ENCODE peak calls at places on chromosomes 12 and 14, in seven cellular contexts. One of them, this sample, is unnamed.

GRCh38 chr12:113030875-113031525 is 25.5 kb upstream of the DTX1 start:
- DNase-seq in mammary epithelial cell: peak
- DNase-seq in epithelial cell of esophagus: peak
- DNase-seq in RWPE1: peak
- DNase-seq in mucosa of descending colon: no peak
- DNase-seq in NB4: peak
- DNase-seq in cardiac muscle cell: peak
- DNase-seq in this sample: peak

GRCh38 chr12:122356192-122356635 is 66.3 kb downstream of the CLIP1 start:
- DNase-seq in epithelial cell of esophagus: peak
- DNase-seq in mammary epithelial cell: peak
- DNase-seq in NB4: peak
- DNase-seq in RWPE1: peak
- DNase-seq in cardiac muscle cell: peak
- DNase-seq in mucosa of descending colon: no peak
- DNase-seq in this sample: peak

GRCh38 chr12:109109756-109110350 is 6.5 kb upstream of the ACACB start:
- DNase-seq in RWPE1: no peak
- DNase-seq in mammary epithelial cell: no peak
- DNase-seq in epithelial cell of esophagus: no peak
- DNase-seq in NB4: no peak
- DNase-seq in mucosa of descending colon: no peak
- DNase-seq in cardiac muscle cell: no peak
- DNase-seq in this sample: no peak

GRCh38 chr14:106808907-106809306 is 1282.5 kb downstream of the TMEM121 start:
- DNase-seq in cardiac muscle cell: no peak
- DNase-seq in epithelial cell of esophagus: no peak
- DNase-seq in mammary epithelial cell: no peak
- DNase-seq in mucosa of descending colon: no peak
- DNase-seq in NB4: no peak
- DNase-seq in RWPE1: no peak
- DNase-seq in this sample: no peak

GRCh38 chr12:102946042-102946441 is 11.4 kb upstream of the ASCL1 start:
- DNase-seq in RWPE1: no peak
- DNase-seq in cardiac muscle cell: no peak
- DNase-seq in NB4: no peak
- DNase-seq in mucosa of descending colon: no peak
- DNase-seq in mammary epithelial cell: no peak
- DNase-seq in epithelial cell of esophagus: no peak
- DNase-seq in this sample: no peak

GRCh38 chr14:92729632-92730358 is 18.6 kb downstream of the LGMN start:
- DNase-seq in RWPE1: peak
- DNase-seq in mammary epithelial cell: peak
- DNase-seq in epithelial cell of esophagus: peak
- DNase-seq in NB4: peak
- DNase-seq in cardiac muscle cell: no peak
- DNase-seq in mucosa of descending colon: no peak
- DNase-seq in this sample: no peak

GRCh38 chr12:11580125-11580751 is 69.2 kb upstream of the ETV6 start:
- DNase-seq in mammary epithelial cell: peak
- DNase-seq in RWPE1: peak
- DNase-seq in mucosa of descending colon: no peak
- DNase-seq in cardiac muscle cell: no peak
- DNase-seq in epithelial cell of esophagus: peak
- DNase-seq in NB4: peak
- DNase-seq in this sample: no peak

GRCh38 chr14:95490727-95491451 is 25.6 kb downstream of the SYNE3 start:
- DNase-seq in NB4: no peak
- DNase-seq in RWPE1: peak
- DNase-seq in epithelial cell of esophagus: peak
- DNase-seq in mammary epithelial cell: peak
- DNase-seq in mucosa of descending colon: peak
- DNase-seq in cardiac muscle cell: no peak
- DNase-seq in this sample: no peak

GRCh38 chr12:124464830-124465229 is 102.6 kb downstream of the NCOR2 start:
- DNase-seq in NB4: no peak
- DNase-seq in epithelial cell of esophagus: peak
- DNase-seq in mammary epithelial cell: no peak
- DNase-seq in mucosa of descending colon: peak
- DNase-seq in cardiac muscle cell: no peak
- DNase-seq in RWPE1: no peak
- DNase-seq in this sample: no peak

GRCh38 chr12:11727133-11727664 is 77.7 kb downstream of the ETV6 start:
- DNase-seq in NB4: no peak
- DNase-seq in cardiac muscle cell: no peak
- DNase-seq in RWPE1: no peak
- DNase-seq in mucosa of descending colon: no peak
- DNase-seq in mammary epithelial cell: no peak
- DNase-seq in epithelial cell of esophagus: no peak
- DNase-seq in this sample: no peak

GRCh38 chr12:12701457-12701856 is 5.5 kb upstream of the GPR19 start:
- DNase-seq in mammary epithelial cell: no peak
- DNase-seq in cardiac muscle cell: no peak
- DNase-seq in mucosa of descending colon: no peak
- DNase-seq in NB4: no peak
- DNase-seq in RWPE1: no peak
- DNase-seq in epithelial cell of esophagus: no peak
- DNase-seq in this sample: no peak

GRCh38 chr12:6567824-6568617 is at the start of gene NOP2:
- DNase-seq in RWPE1: peak
- DNase-seq in mucosa of descending colon: peak
- DNase-seq in mammary epithelial cell: peak
- DNase-seq in epithelial cell of esophagus: peak
- DNase-seq in NB4: peak
- DNase-seq in cardiac muscle cell: peak
- DNase-seq in this sample: peak

GRCh38 chr12:45745861-45746277 is 16.4 kb downstream of the ARID2 start:
- DNase-seq in NB4: peak
- DNase-seq in epithelial cell of esophagus: peak
- DNase-seq in cardiac muscle cell: no peak
- DNase-seq in mucosa of descending colon: no peak
- DNase-seq in RWPE1: no peak
- DNase-seq in mammary epithelial cell: peak
- DNase-seq in this sample: no peak

GRCh38 chr12:132686831-132687210 is 321 bp downstream of the POLE start:
- DNase-seq in NB4: peak
- DNase-seq in epithelial cell of esophagus: no peak
- DNase-seq in mucosa of descending colon: no peak
- DNase-seq in RWPE1: peak
- DNase-seq in cardiac muscle cell: no peak
- DNase-seq in mammary epithelial cell: no peak
- DNase-seq in this sample: no peak

GRCh38 chr12:86349196-86349595 is 93.0 kb upstream of the MGAT4C start:
- DNase-seq in epithelial cell of esophagus: no peak
- DNase-seq in mammary epithelial cell: no peak
- DNase-seq in cardiac muscle cell: no peak
- DNase-seq in NB4: no peak
- DNase-seq in mucosa of descending colon: no peak
- DNase-seq in RWPE1: no peak
- DNase-seq in this sample: no peak

GRCh38 chr12:100251917-100252316 is 15.0 kb downstream of the DEPDC4 start:
- DNase-seq in mucosa of descending colon: no peak
- DNase-seq in epithelial cell of esophagus: no peak
- DNase-seq in cardiac muscle cell: no peak
- DNase-seq in NB4: no peak
- DNase-seq in RWPE1: no peak
- DNase-seq in mammary epithelial cell: no peak
- DNase-seq in this sample: no peak

DNA sequence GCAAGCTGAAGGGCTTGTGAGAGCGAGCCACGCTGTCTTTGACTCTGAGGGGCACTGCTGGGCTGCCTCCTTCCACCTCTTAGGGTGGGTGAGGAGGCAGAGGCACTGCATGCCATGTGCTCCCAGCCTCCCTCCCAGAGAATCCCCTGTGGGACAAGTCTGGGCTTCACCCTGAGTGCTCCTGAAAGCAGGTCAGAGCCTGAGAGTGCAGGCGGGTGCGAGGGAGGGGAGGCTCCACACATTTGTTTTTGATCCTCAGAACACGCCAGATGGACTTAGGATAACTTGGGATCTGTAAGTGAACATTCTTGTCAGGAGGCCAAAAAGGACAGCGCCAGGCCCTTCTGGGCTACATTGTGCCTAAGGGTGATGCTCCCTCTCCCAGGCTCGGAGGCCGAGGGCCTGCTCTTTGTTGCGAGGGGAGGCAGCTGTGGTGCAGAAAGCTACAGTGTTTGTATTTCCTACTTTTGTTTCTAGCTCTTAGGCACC is 155.4 kb downstream of the TMX1 start:
- DNase-seq in epithelial cell of esophagus: peak
- DNase-seq in cardiac muscle cell: peak
- DNase-seq in mucosa of descending colon: peak
- DNase-seq in mammary epithelial cell: peak
- DNase-seq in RWPE1: peak
- DNase-seq in NB4: no peak
- DNase-seq in this sample: peak
- TF ChIP-seq CTCF in epithelial cell of esophagus: no peak
- TF ChIP-seq CTCF in cardiac muscle cell: no peak
- TF ChIP-seq CTCF in mucosa of descending colon: no peak
- TF ChIP-seq CTCF in mammary epithelial cell: peak
- TF ChIP-seq CTCF in RWPE1: no peak
- TF ChIP-seq CTCF in NB4: no peak
- TF ChIP-seq CTCF in this sample: no peak

GRCh38 chr14:103298620-103299019 is 35.4 kb upstream of the EIF5 start:
- DNase-seq in NB4: peak
- DNase-seq in RWPE1: no peak
- DNase-seq in cardiac muscle cell: no peak
- DNase-seq in epithelial cell of esophagus: no peak
- DNase-seq in mammary epithelial cell: no peak
- DNase-seq in mucosa of descending colon: no peak
- DNase-seq in this sample: no peak
- TF ChIP-seq CTCF in NB4: peak
- TF ChIP-seq CTCF in RWPE1: no peak
- TF ChIP-seq CTCF in cardiac muscle cell: no peak
- TF ChIP-seq CTCF in epithelial cell of esophagus: no peak
- TF ChIP-seq CTCF in mammary epithelial cell: no peak
- TF ChIP-seq CTCF in mucosa of descending colon: no peak
- TF ChIP-seq CTCF in this sample: no peak

GRCh38 chr12:538731-539539 is 79.2 kb downstream of the B4GALNT3 start:
- DNase-seq in RWPE1: no peak
- DNase-seq in epithelial cell of esophagus: peak
- DNase-seq in NB4: no peak
- DNase-seq in cardiac muscle cell: no peak
- DNase-seq in mammary epithelial cell: peak
- DNase-seq in mucosa of descending colon: peak
- DNase-seq in this sample: no peak

GRCh38 chr12:542290-543113 is 82.8 kb downstream of the B4GALNT3 start:
- DNase-seq in mucosa of descending colon: peak
- DNase-seq in epithelial cell of esophagus: no peak
- DNase-seq in NB4: no peak
- DNase-seq in RWPE1: no peak
- DNase-seq in mammary epithelial cell: no peak
- DNase-seq in cardiac muscle cell: peak
- DNase-seq in this sample: peak

GRCh38 chr12:537772-538171 is 78.0 kb downstream of the B4GALNT3 start:
- DNase-seq in mammary epithelial cell: peak
- DNase-seq in mucosa of descending colon: no peak
- DNase-seq in RWPE1: peak
- DNase-seq in epithelial cell of esophagus: peak
- DNase-seq in NB4: no peak
- DNase-seq in cardiac muscle cell: no peak
- DNase-seq in this sample: no peak

GRCh38 chr12:541676-542289 is 82.0 kb downstream of the B4GALNT3 start:
- DNase-seq in epithelial cell of esophagus: peak
- DNase-seq in RWPE1: peak
- DNase-seq in NB4: no peak
- DNase-seq in mucosa of descending colon: peak
- DNase-seq in cardiac muscle cell: peak
- DNase-seq in mammary epithelial cell: no peak
- DNase-seq in this sample: no peak

DNA sequence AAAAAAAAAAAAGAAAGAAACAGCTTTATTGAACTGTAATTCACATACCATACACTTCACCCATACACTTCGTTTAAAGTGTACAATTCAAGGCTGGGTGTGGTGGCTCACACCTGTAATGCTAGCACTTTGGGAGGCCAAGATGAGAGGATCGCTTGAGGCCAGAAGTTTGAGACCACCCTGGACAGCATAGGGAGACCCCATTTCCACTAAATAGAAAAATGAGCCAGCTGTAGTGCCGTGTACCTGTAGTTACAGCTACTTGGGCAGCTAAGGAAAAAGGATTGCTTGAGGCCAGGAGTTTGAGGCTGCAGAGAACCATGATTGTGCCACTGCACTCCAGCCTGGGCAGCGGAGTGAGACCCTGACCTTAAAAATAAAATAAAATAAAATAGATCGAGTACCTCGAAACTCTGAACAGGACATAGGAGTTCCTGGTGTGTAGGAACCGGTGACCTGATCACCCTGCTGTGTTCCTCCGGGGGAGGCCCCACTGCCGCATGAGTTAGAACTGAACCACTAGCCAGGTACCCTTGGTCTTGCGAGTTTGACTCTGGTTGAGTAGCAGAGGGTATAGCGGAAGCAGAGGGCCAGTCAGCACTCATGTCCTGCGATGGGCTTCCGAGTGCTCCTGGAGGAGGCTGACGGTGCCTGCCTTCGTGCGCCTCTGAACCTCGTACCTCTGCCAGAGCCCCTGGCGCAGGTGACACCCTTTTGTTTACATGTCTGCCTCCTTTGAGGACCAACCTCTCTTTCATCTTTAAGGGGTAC is 80.0 kb downstream of the B4GALNT3 start:
- DNase-seq in mucosa of descending colon: no peak
- DNase-seq in RWPE1: no peak
- DNase-seq in epithelial cell of esophagus: no peak
- DNase-seq in NB4: no peak
- DNase-seq in cardiac muscle cell: no peak
- DNase-seq in mammary epithelial cell: no peak
- DNase-seq in this sample: no peak
- TF ChIP-seq CTCF in mucosa of descending colon: no peak
- TF ChIP-seq CTCF in RWPE1: no peak
- TF ChIP-seq CTCF in epithelial cell of esophagus: no peak
- TF ChIP-seq CTCF in NB4: no peak
- TF ChIP-seq CTCF in cardiac muscle cell: no peak
- TF ChIP-seq CTCF in mammary epithelial cell: no peak
- TF ChIP-seq CTCF in this sample: no peak

GRCh38 chr12:107894589-107894988 is 120.1 kb downstream of the ASCL4 start:
- DNase-seq in cardiac muscle cell: no peak
- DNase-seq in epithelial cell of esophagus: no peak
- DNase-seq in mammary epithelial cell: no peak
- DNase-seq in mucosa of descending colon: no peak
- DNase-seq in RWPE1: peak
- DNase-seq in NB4: no peak
- DNase-seq in this sample: no peak

GRCh38 chr12:107895966-107896365 is 121.5 kb downstream of the ASCL4 start:
- DNase-seq in mucosa of descending colon: no peak
- DNase-seq in epithelial cell of esophagus: no peak
- DNase-seq in RWPE1: no peak
- DNase-seq in mammary epithelial cell: no peak
- DNase-seq in NB4: no peak
- DNase-seq in cardiac muscle cell: no peak
- DNase-seq in this sample: no peak

DNA sequence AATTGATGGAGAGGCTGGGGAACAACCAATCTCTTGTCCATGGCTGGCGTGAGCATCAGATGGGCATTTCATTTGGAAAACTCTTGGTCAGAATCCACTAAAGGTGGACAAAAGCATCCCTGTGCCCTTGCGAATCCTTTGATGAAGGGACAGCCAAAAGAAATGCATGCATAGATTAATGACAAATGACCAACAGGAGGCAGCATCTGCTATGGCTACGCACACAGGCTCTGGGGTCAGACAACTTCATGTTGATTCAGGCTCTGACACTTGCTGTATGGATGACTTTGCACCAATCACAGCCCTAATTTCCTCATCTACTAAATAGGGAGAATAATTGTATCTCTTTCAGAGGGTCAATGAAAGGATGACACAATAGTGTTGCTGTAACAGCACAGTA is 117.5 kb downstream of the ASCL4 start:
- DNase-seq in mammary epithelial cell: no peak
- DNase-seq in RWPE1: no peak
- DNase-seq in NB4: peak
- DNase-seq in epithelial cell of esophagus: peak
- DNase-seq in cardiac muscle cell: no peak
- DNase-seq in mucosa of descending colon: no peak
- DNase-seq in this sample: no peak
- TF ChIP-seq CTCF in mammary epithelial cell: peak
- TF ChIP-seq CTCF in RWPE1: no peak
- TF ChIP-seq CTCF in NB4: peak
- TF ChIP-seq CTCF in epithelial cell of esophagus: no peak
- TF ChIP-seq CTCF in cardiac muscle cell: peak
- TF ChIP-seq CTCF in mucosa of descending colon: no peak
- TF ChIP-seq CTCF in this sample: no peak